ENCODE peak calls at places on chromosomes 12 and 14, in eight cellular contexts. One of them, this sample, is unnamed.

GRCh38 chr12:26741828-26742227 is 91.2 kb downstream of the ITPR2 start:
- DNase-seq in effector memory CD4-positive, alpha-beta T cell: no peak
- DNase-seq in spleen: no peak
- DNase-seq in naive thymus-derived CD4-positive, alpha-beta T cell: no peak
- DNase-seq in A673: no peak
- DNase-seq in cardiac muscle cell: no peak
- DNase-seq in gastrocnemius medialis: no peak
- DNase-seq in IMR-90: no peak
- DNase-seq in this sample: no peak

GRCh38 chr14:81450100-81450531 is 50.0 kb upstream of the STON2 start:
- DNase-seq in effector memory CD4-positive, alpha-beta T cell: no peak
- DNase-seq in spleen: no peak
- DNase-seq in naive thymus-derived CD4-positive, alpha-beta T cell: no peak
- DNase-seq in A673: no peak
- DNase-seq in cardiac muscle cell: peak; percentile 22
- DNase-seq in gastrocnemius medialis: peak; percentile 69
- DNase-seq in IMR-90: no peak
- DNase-seq in this sample: no peak

GRCh38 chr12:53577941-53578352 is 48.2 kb downstream of the ATF7 start:
- DNase-seq in effector memory CD4-positive, alpha-beta T cell: no peak
- DNase-seq in spleen: no peak
- DNase-seq in naive thymus-derived CD4-positive, alpha-beta T cell: no peak
- DNase-seq in A673: no peak
- DNase-seq in cardiac muscle cell: no peak
- DNase-seq in gastrocnemius medialis: no peak
- DNase-seq in IMR-90: no peak
- DNase-seq in this sample: no peak

GRCh38 chr14:91413547-91414474 is 3.8 kb downstream of the CCDC88C start:
- DNase-seq in effector memory CD4-positive, alpha-beta T cell: peak; percentile 63
- DNase-seq in spleen: peak; percentile 78
- DNase-seq in naive thymus-derived CD4-positive, alpha-beta T cell: no peak
- DNase-seq in A673: no peak
- DNase-seq in cardiac muscle cell: no peak
- DNase-seq in gastrocnemius medialis: no peak
- DNase-seq in IMR-90: no peak
- DNase-seq in this sample: no peak

GRCh38 chr12:82972624-82973023 is 285.9 kb downstream of the TMTC2 start:
- DNase-seq in effector memory CD4-positive, alpha-beta T cell: no peak
- DNase-seq in spleen: no peak
- DNase-seq in naive thymus-derived CD4-positive, alpha-beta T cell: no peak
- DNase-seq in A673: no peak
- DNase-seq in cardiac muscle cell: no peak
- DNase-seq in gastrocnemius medialis: no peak
- DNase-seq in IMR-90: no peak
- DNase-seq in this sample: no peak

GRCh38 chr14:103607039-103607668 is 21.9 kb upstream of the KLC1 start:
- DNase-seq in effector memory CD4-positive, alpha-beta T cell: peak; percentile 35
- DNase-seq in spleen: peak; percentile 85
- DNase-seq in naive thymus-derived CD4-positive, alpha-beta T cell: peak; percentile 46
- DNase-seq in A673: peak; percentile 97
- DNase-seq in cardiac muscle cell: peak; percentile 96
- DNase-seq in gastrocnemius medialis: peak; percentile 70
- DNase-seq in IMR-90: peak; percentile 92
- DNase-seq in this sample: peak; percentile 96

GRCh38 chr12:30870491-30871265 is 55.9 kb upstream of the TSPAN11 start:
- DNase-seq in effector memory CD4-positive, alpha-beta T cell: no peak
- DNase-seq in spleen: no peak
- DNase-seq in naive thymus-derived CD4-positive, alpha-beta T cell: no peak
- DNase-seq in A673: no peak
- DNase-seq in cardiac muscle cell: peak; percentile 7
- DNase-seq in gastrocnemius medialis: no peak
- DNase-seq in IMR-90: no peak
- DNase-seq in this sample: peak; percentile 66

GRCh38 chr14:28751467-28752058 is 15.0 kb upstream of the FOXG1 start:
- DNase-seq in effector memory CD4-positive, alpha-beta T cell: no peak
- DNase-seq in spleen: no peak
- DNase-seq in naive thymus-derived CD4-positive, alpha-beta T cell: no peak
- DNase-seq in A673: peak; percentile 74
- DNase-seq in cardiac muscle cell: peak; percentile 75
- DNase-seq in gastrocnemius medialis: no peak
- DNase-seq in IMR-90: peak; percentile 49
- DNase-seq in this sample: no peak

GRCh38 chr12:26281320-26281719 is 85.9 kb downstream of the SSPN start:
- DNase-seq in effector memory CD4-positive, alpha-beta T cell: no peak
- DNase-seq in spleen: no peak
- DNase-seq in naive thymus-derived CD4-positive, alpha-beta T cell: no peak
- DNase-seq in A673: no peak
- DNase-seq in cardiac muscle cell: peak; percentile 77
- DNase-seq in gastrocnemius medialis: no peak
- DNase-seq in IMR-90: no peak
- DNase-seq in this sample: no peak

GRCh38 chr12:56836317-56836716 is 73.2 kb downstream of the HSD17B6 start:
- DNase-seq in effector memory CD4-positive, alpha-beta T cell: no peak
- DNase-seq in spleen: no peak
- DNase-seq in naive thymus-derived CD4-positive, alpha-beta T cell: no peak
- DNase-seq in A673: peak; percentile 41
- DNase-seq in cardiac muscle cell: peak; percentile 59
- DNase-seq in gastrocnemius medialis: no peak
- DNase-seq in IMR-90: no peak
- DNase-seq in this sample: no peak

GRCh38 chr14:88667555-88668273 is 104.9 kb downstream of the ZC3H14 start:
- DNase-seq in effector memory CD4-positive, alpha-beta T cell: no peak
- DNase-seq in spleen: no peak
- DNase-seq in naive thymus-derived CD4-positive, alpha-beta T cell: peak; percentile 61
- DNase-seq in A673: peak; percentile 78
- DNase-seq in cardiac muscle cell: peak; percentile 88
- DNase-seq in gastrocnemius medialis: no peak
- DNase-seq in IMR-90: peak; percentile 83
- DNase-seq in this sample: no peak

GRCh38 chr12:74980510-74980909 is 229.1 kb downstream of the KCNC2 start:
- DNase-seq in effector memory CD4-positive, alpha-beta T cell: no peak
- DNase-seq in spleen: no peak
- DNase-seq in naive thymus-derived CD4-positive, alpha-beta T cell: no peak
- DNase-seq in A673: peak; percentile 26
- DNase-seq in cardiac muscle cell: no peak
- DNase-seq in gastrocnemius medialis: no peak
- DNase-seq in IMR-90: no peak
- DNase-seq in this sample: no peak

GRCh38 chr12:76268267-76268666 is 79.9 kb downstream of the BBS10 start:
- DNase-seq in effector memory CD4-positive, alpha-beta T cell: no peak
- DNase-seq in spleen: no peak
- DNase-seq in naive thymus-derived CD4-positive, alpha-beta T cell: no peak
- DNase-seq in A673: no peak
- DNase-seq in cardiac muscle cell: no peak
- DNase-seq in gastrocnemius medialis: no peak
- DNase-seq in IMR-90: peak; percentile 55
- DNase-seq in this sample: no peak

GRCh38 chr12:104750061-104750460 is 208.0 kb downstream of the SLC41A2 start:
- DNase-seq in effector memory CD4-positive, alpha-beta T cell: no peak
- DNase-seq in spleen: peak; percentile 76
- DNase-seq in naive thymus-derived CD4-positive, alpha-beta T cell: no peak
- DNase-seq in A673: no peak
- DNase-seq in cardiac muscle cell: peak; percentile 68
- DNase-seq in gastrocnemius medialis: no peak
- DNase-seq in IMR-90: peak; percentile 75
- DNase-seq in this sample: no peak

GRCh38 chr12:1206118-1206734 is 215.2 kb downstream of the ERC1 start:
- DNase-seq in effector memory CD4-positive, alpha-beta T cell: no peak
- DNase-seq in spleen: no peak
- DNase-seq in naive thymus-derived CD4-positive, alpha-beta T cell: no peak
- DNase-seq in A673: no peak
- DNase-seq in cardiac muscle cell: no peak
- DNase-seq in gastrocnemius medialis: no peak
- DNase-seq in IMR-90: no peak
- DNase-seq in this sample: no peak

GRCh38 chr12:6764011-6764828 is 1.9 kb upstream of the PTMS start:
- DNase-seq in effector memory CD4-positive, alpha-beta T cell: peak; percentile 27
- DNase-seq in spleen: peak; percentile 85
- DNase-seq in naive thymus-derived CD4-positive, alpha-beta T cell: peak; percentile 40
- DNase-seq in A673: peak; percentile 100
- DNase-seq in cardiac muscle cell: peak; percentile 99
- DNase-seq in gastrocnemius medialis: peak; percentile 83
- DNase-seq in IMR-90: peak; percentile 99
- DNase-seq in this sample: peak; percentile 98

GRCh38 chr14:86787782-86788181 is 1205.2 kb downstream of the GALC start:
- DNase-seq in effector memory CD4-positive, alpha-beta T cell: no peak
- DNase-seq in spleen: no peak
- DNase-seq in naive thymus-derived CD4-positive, alpha-beta T cell: no peak
- DNase-seq in A673: peak; percentile 64
- DNase-seq in cardiac muscle cell: peak; percentile 79
- DNase-seq in gastrocnemius medialis: no peak
- DNase-seq in IMR-90: peak; percentile 65
- DNase-seq in this sample: no peak

GRCh38 chr14:96091941-96092411 is 52.8 kb downstream of the C14orf132 start:
- DNase-seq in effector memory CD4-positive, alpha-beta T cell: no peak
- DNase-seq in spleen: no peak
- DNase-seq in naive thymus-derived CD4-positive, alpha-beta T cell: no peak
- DNase-seq in A673: no peak
- DNase-seq in cardiac muscle cell: peak; percentile 59
- DNase-seq in gastrocnemius medialis: no peak
- DNase-seq in IMR-90: no peak
- DNase-seq in this sample: no peak

GRCh38 chr14:75176142-75176820 is at the start of gene TMED10:
- DNase-seq in effector memory CD4-positive, alpha-beta T cell: peak; percentile 83
- DNase-seq in spleen: peak; percentile 96
- DNase-seq in naive thymus-derived CD4-positive, alpha-beta T cell: peak; percentile 95
- DNase-seq in A673: peak; percentile 94
- DNase-seq in cardiac muscle cell: peak; percentile 93
- DNase-seq in gastrocnemius medialis: peak; percentile 86
- DNase-seq in IMR-90: peak; percentile 85
- DNase-seq in this sample: peak; percentile 98

GRCh38 chr12:110741795-110742717 is 635 bp downstream of the PPP1CC start:
- DNase-seq in effector memory CD4-positive, alpha-beta T cell: no peak
- DNase-seq in spleen: no peak
- DNase-seq in naive thymus-derived CD4-positive, alpha-beta T cell: peak; percentile 18
- DNase-seq in A673: peak; percentile 39
- DNase-seq in cardiac muscle cell: peak; percentile 37
- DNase-seq in gastrocnemius medialis: no peak
- DNase-seq in IMR-90: peak; percentile 42
- DNase-seq in this sample: no peak
- H3K4me1 ChIP-seq in effector memory CD4-positive, alpha-beta T cell: peaks cover 20% of the 10 kb centered on the region
- H3K4me1 ChIP-seq in spleen: peaks cover 42% of the 10 kb centered on the region
- H3K4me1 ChIP-seq in naive thymus-derived CD4-positive, alpha-beta T cell: peaks cover 24% of the 10 kb centered on the region
- H3K4me1 ChIP-seq in A673: peaks cover 33% of the 10 kb centered on the region
- H3K4me1 ChIP-seq in cardiac muscle cell: peaks cover 44% of the 10 kb centered on the region
- H3K4me1 ChIP-seq in gastrocnemius medialis: peaks cover 54% of the 10 kb centered on the region
- H3K4me1 ChIP-seq in IMR-90: peaks cover 15% of the 10 kb centered on the region
- H3K4me1 ChIP-seq in this sample: peaks cover 59% of the 10 kb centered on the region

GRCh38 chr12:20627001-20627588 is 68.0 kb upstream of the SLCO1C1 start:
- DNase-seq in effector memory CD4-positive, alpha-beta T cell: no peak
- DNase-seq in spleen: no peak
- DNase-seq in naive thymus-derived CD4-positive, alpha-beta T cell: no peak
- DNase-seq in A673: no peak
- DNase-seq in cardiac muscle cell: no peak
- DNase-seq in gastrocnemius medialis: no peak
- DNase-seq in IMR-90: no peak
- DNase-seq in this sample: no peak
- H3K4me1 ChIP-seq in effector memory CD4-positive, alpha-beta T cell: no peaks in the 10 kb centered on the region
- H3K4me1 ChIP-seq in spleen: no peaks in the 10 kb centered on the region
- H3K4me1 ChIP-seq in naive thymus-derived CD4-positive, alpha-beta T cell: no peaks in the 10 kb centered on the region
- H3K4me1 ChIP-seq in A673: peaks cover 5% of the 10 kb centered on the region
- H3K4me1 ChIP-seq in cardiac muscle cell: peaks cover 29% of the 10 kb centered on the region
- H3K4me1 ChIP-seq in gastrocnemius medialis: no peaks in the 10 kb centered on the region
- H3K4me1 ChIP-seq in IMR-90: no peaks in the 10 kb centered on the region
- H3K4me1 ChIP-seq in this sample: peaks cover 36% of the 10 kb centered on the region

GRCh38 chr12:124566181-124567034 is 1.0 kb downstream of the NCOR2 start:
- DNase-seq in effector memory CD4-positive, alpha-beta T cell: peak; percentile 56
- DNase-seq in spleen: peak; percentile 93
- DNase-seq in naive thymus-derived CD4-positive, alpha-beta T cell: peak; percentile 60
- DNase-seq in A673: peak; percentile 88
- DNase-seq in cardiac muscle cell: peak; percentile 78
- DNase-seq in gastrocnemius medialis: peak; percentile 80
- DNase-seq in IMR-90: peak; percentile 66
- DNase-seq in this sample: peak; percentile 98
- H3K4me1 ChIP-seq in effector memory CD4-positive, alpha-beta T cell: peaks cover 25% of the 10 kb centered on the region
- H3K4me1 ChIP-seq in spleen: peaks cover 57% of the 10 kb centered on the region
- H3K4me1 ChIP-seq in naive thymus-derived CD4-positive, alpha-beta T cell: peaks cover 6% of the 10 kb centered on the region
- H3K4me1 ChIP-seq in A673: peaks cover 48% of the 10 kb centered on the region
- H3K4me1 ChIP-seq in cardiac muscle cell: peaks cover 43% of the 10 kb centered on the region
- H3K4me1 ChIP-seq in gastrocnemius medialis: peaks cover 28% of the 10 kb centered on the region
- H3K4me1 ChIP-seq in IMR-90: peaks cover 23% of the 10 kb centered on the region
- H3K4me1 ChIP-seq in this sample: peaks cover 73% of the 10 kb centered on the region

GRCh38 chr12:3607039-3607719 is 116.2 kb downstream of the PRMT8 start:
- DNase-seq in effector memory CD4-positive, alpha-beta T cell: no peak
- DNase-seq in spleen: peak; percentile 44
- DNase-seq in naive thymus-derived CD4-positive, alpha-beta T cell: no peak
- DNase-seq in A673: no peak
- DNase-seq in cardiac muscle cell: no peak
- DNase-seq in gastrocnemius medialis: no peak
- DNase-seq in IMR-90: no peak
- DNase-seq in this sample: no peak

GRCh38 chr12:3603576-3603975 is 112.6 kb downstream of the PRMT8 start:
- DNase-seq in effector memory CD4-positive, alpha-beta T cell: no peak
- DNase-seq in spleen: peak; percentile 42
- DNase-seq in naive thymus-derived CD4-positive, alpha-beta T cell: no peak
- DNase-seq in A673: no peak
- DNase-seq in cardiac muscle cell: no peak
- DNase-seq in gastrocnemius medialis: no peak
- DNase-seq in IMR-90: no peak
- DNase-seq in this sample: no peak

GRCh38 chr12:3606101-3606500 is 115.1 kb downstream of the PRMT8 start:
- DNase-seq in effector memory CD4-positive, alpha-beta T cell: no peak
- DNase-seq in spleen: peak; percentile 28
- DNase-seq in naive thymus-derived CD4-positive, alpha-beta T cell: no peak
- DNase-seq in A673: no peak
- DNase-seq in cardiac muscle cell: no peak
- DNase-seq in gastrocnemius medialis: no peak
- DNase-seq in IMR-90: no peak
- DNase-seq in this sample: no peak

GRCh38 chr12:3604281-3604680 is 113.3 kb downstream of the PRMT8 start:
- DNase-seq in effector memory CD4-positive, alpha-beta T cell: no peak
- DNase-seq in spleen: peak; percentile 61
- DNase-seq in naive thymus-derived CD4-positive, alpha-beta T cell: no peak
- DNase-seq in A673: no peak
- DNase-seq in cardiac muscle cell: no peak
- DNase-seq in gastrocnemius medialis: no peak
- DNase-seq in IMR-90: no peak
- DNase-seq in this sample: no peak

DNA sequence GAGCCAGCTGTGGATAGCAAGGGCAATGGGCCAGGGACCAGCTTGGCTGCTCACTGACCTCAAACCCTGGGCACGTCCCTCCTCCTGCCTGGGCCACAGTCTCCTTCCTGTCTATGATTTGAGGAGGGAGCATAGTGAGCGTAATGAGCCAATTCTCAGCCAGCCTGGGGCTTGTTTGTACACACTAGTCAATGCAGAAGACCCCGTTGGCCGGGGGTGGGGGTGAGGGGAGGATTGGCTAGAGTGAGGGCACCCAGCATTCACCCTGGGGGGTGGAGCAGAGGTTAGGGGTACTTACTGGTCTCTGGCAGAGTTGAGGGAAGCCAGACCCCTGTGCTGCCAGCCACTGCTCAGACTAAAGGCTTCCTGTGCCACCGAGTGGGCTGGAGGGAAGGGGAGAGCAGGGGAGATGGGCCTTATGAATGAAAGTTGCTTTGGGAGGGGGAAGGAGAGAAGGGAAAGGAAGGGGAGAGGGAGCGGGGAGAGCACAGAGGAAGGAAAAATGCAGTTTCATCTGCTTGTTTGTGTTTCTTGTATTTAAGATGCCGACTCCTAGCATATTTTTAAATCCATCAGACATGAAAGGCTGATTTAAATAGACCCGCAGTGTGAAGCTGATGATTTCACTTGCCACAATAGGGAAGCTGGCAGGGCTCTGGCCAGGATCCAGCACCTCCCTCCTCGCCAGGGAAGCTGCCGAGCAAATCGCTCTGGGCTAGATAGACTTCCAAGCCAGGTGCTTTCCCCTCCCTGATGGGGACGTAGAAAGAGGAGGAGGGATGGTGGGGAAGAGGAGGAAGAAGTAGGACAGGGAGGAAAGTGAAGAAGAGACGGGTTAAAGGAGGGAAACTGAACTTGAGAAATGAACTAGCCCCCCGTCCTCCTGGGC is 114.0 kb downstream of the PRMT8 start:
- DNase-seq in effector memory CD4-positive, alpha-beta T cell: no peak
- DNase-seq in spleen: peak; percentile 71
- DNase-seq in naive thymus-derived CD4-positive, alpha-beta T cell: no peak
- DNase-seq in A673: peak; percentile 39
- DNase-seq in cardiac muscle cell: peak; percentile 23
- DNase-seq in gastrocnemius medialis: no peak
- DNase-seq in IMR-90: no peak
- DNase-seq in this sample: no peak
- H3K4me1 ChIP-seq in effector memory CD4-positive, alpha-beta T cell: no peaks in the 10 kb centered on the region
- H3K4me1 ChIP-seq in spleen: no peaks in the 10 kb centered on the region
- H3K4me1 ChIP-seq in naive thymus-derived CD4-positive, alpha-beta T cell: no peaks in the 10 kb centered on the region
- H3K4me1 ChIP-seq in A673: no peaks in the 10 kb centered on the region
- H3K4me1 ChIP-seq in cardiac muscle cell: peaks cover 15% of the 10 kb centered on the region
- H3K4me1 ChIP-seq in gastrocnemius medialis: peaks cover 23% of the 10 kb centered on the region
- H3K4me1 ChIP-seq in IMR-90: no peaks in the 10 kb centered on the region
- H3K4me1 ChIP-seq in this sample: peaks cover 10% of the 10 kb centered on the region